ENCODE peak calls at places on chromosome 13, in four cellular contexts. W, E, X and P are unnamed samples.

GRCh38 chr13:45113809-45114208 is 6.5 kb upstream of the GTF2F2 start:
- DNase-seq in W (no peak), X (no peak), E (no peak), P (no peak)

GRCh38 chr13:113777311-113778260 is 18.6 kb downstream of the TMEM255B start:
- DNase-seq in E (no peak), X (peak), W (peak), P (no peak)

GRCh38 chr13:114108141-114108761 is 24.2 kb downstream of the RASA3 start:
- DNase-seq in X (no peak), W (no peak), E (peak), P (no peak)

GRCh38 chr13:73334459-73334858 is 275.7 kb downstream of the KLF5 start:
- DNase-seq in W (no peak), E (no peak), X (no peak), P (no peak)

GRCh38 chr13:26910754-26911465 is 150.3 kb upstream of the GPR12 start:
- DNase-seq in X (no peak), W (no peak), E (no peak), P (no peak)

GRCh38 chr13:104024416-104025170 is 958.4 kb upstream of the SLC10A2 start:
- DNase-seq in X (no peak), E (no peak), W (no peak), P (no peak)

GRCh38 chr13:94162289-94162688 is 317.2 kb downstream of the DCT start:
- DNase-seq in W (no peak), E (no peak), X (no peak), P (no peak)

GRCh38 chr13:69565334-69565733 is 542.3 kb upstream of the ATXN8OS start:
- DNase-seq in X (no peak), W (peak), E (no peak), P (peak)

GRCh38 chr13:36891752-36892151 is 28.3 kb downstream of the SMAD9 start:
- DNase-seq in X (no peak), W (no peak), E (no peak), P (no peak)

GRCh38 chr13:99341969-99342722 is 34.9 kb upstream of the GPR183 start:
- DNase-seq in W (no peak), X (no peak), E (no peak), P (no peak)

GRCh38 chr13:71524245-71525002 is 342.6 kb downstream of the DACH1 start:
- DNase-seq in E (no peak), W (no peak), X (no peak), P (no peak)

GRCh38 chr13:23651887-23652286 is 81.7 kb downstream of the TNFRSF19 start:
- DNase-seq in W (no peak), E (no peak), X (no peak), P (no peak)

GRCh38 chr13:40476175-40476958 is 190.1 kb downstream of the FOXO1 start:
- DNase-seq in W (no peak), E (no peak), X (no peak), P (no peak)

GRCh38 chr13:23966691-23967615 is 69.7 kb upstream of the C1QTNF9B start:
- DNase-seq in W (no peak), E (no peak), X (peak), P (no peak)

GRCh38 chr13:48857576-48857975 is 118.1 kb upstream of the FNDC3A start:
- DNase-seq in W (no peak), E (no peak), X (no peak), P (no peak)

GRCh38 chr13:97076898-97077297 is 82.6 kb upstream of the OXGR1 start:
- DNase-seq in E (no peak), W (peak), X (no peak), P (no peak)

GRCh38 chr13:86608739-86609138 is 809.5 kb upstream of the SLITRK6 start:
- DNase-seq in E (no peak), X (no peak), W (no peak), P (no peak)

GRCh38 chr13:25276748-25277147 is 10.5 kb downstream of the MTMR6 start:
- DNase-seq in X (no peak), W (no peak), E (no peak), P (peak)

GRCh38 chr13:52010890-52011689 is at the start of gene ATP7B:
- DNase-seq in E (peak), W (peak), X (peak), P (no peak)

GRCh38 chr13:97020194-97020593 is 25.9 kb upstream of the OXGR1 start:
- DNase-seq in E (no peak), W (no peak), X (no peak), P (no peak)

GRCh38 chr13:73259061-73259908 is 200.5 kb downstream of the KLF5 start:
- DNase-seq in X (no peak), W (no peak), E (no peak), P (no peak)

GRCh38 chr13:45367358-45367757 is 26.4 kb upstream of the TPT1 start:
- DNase-seq in W (peak), E (peak), X (peak), P (peak)

GRCh38 chr13:48161530-48162179 is 66.8 kb upstream of the MED4 start:
- DNase-seq in E (no peak), X (no peak), W (no peak), P (no peak)

GRCh38 chr13:111061338-111062045 is 53.6 kb upstream of the ARHGEF7 start:
- DNase-seq in X (no peak), W (no peak), E (no peak), P (no peak)

GRCh38 chr13:114212096-114212495 is 22.6 kb upstream of the CDC16 start:
- DNase-seq in E (no peak), X (no peak), W (no peak), P (no peak)

GRCh38 chr13:36788276-36788675 is 30.7 kb upstream of the RFXAP start:
- DNase-seq in E (no peak), X (no peak), W (no peak), P (peak)

GRCh38 chr13:114211446-114211845 is 23.3 kb upstream of the CDC16 start:
- DNase-seq in W (no peak), E (no peak), X (no peak), P (no peak)

GRCh38 chr13:51643114-51643881 is 59.0 kb downstream of the WDFY2 start:
- DNase-seq in E (no peak), X (no peak), W (peak), P (peak)

GRCh38 chr13:26480246-26480855 is 77.1 kb upstream of the WASF3 start:
- DNase-seq in W (no peak), E (no peak), X (no peak), P (no peak)

GRCh38 chr13:24323036-24323738 is 13.8 kb downstream of the C1QTNF9 start:
- DNase-seq in E (no peak), W (no peak), X (no peak), P (no peak)

GRCh38 chr13:97136418-97136817 is 85.7 kb upstream of the MBNL2 start:
- DNase-seq in X (no peak), W (no peak), E (no peak), P (no peak)

GRCh38 chr13:28128926-28129325 is 9.4 kb upstream of the PAN3 start:
- DNase-seq in X (no peak), E (no peak), W (no peak), P (no peak)

GRCh38 chr13:64234255-64234654 is 2818.6 kb upstream of the PCDH20 start:
- DNase-seq in X (no peak), W (no peak), E (no peak), P (no peak)

GRCh38 chr13:114282143-114282685 is 813 bp downstream of the UPF3A start:
- DNase-seq in X (peak), W (peak), E (peak), P (no peak)

GRCh38 chr13:98157188-98157587 is 14.3 kb downstream of the FARP1 start:
- DNase-seq in X (no peak), E (no peak), W (no peak), P (no peak)

GRCh38 chr13:85985791-85986190 is 186.6 kb upstream of the SLITRK6 start:
- DNase-seq in E (no peak), X (no peak), W (no peak), P (no peak)

GRCh38 chr13:113628291-113629270 is 29.4 kb downstream of the ATP4B start:
- DNase-seq in X (no peak), W (no peak), E (no peak), P (no peak)

GRCh38 chr13:99577934-99578917 is 77.0 kb downstream of the TM9SF2 start:
- DNase-seq in X (no peak), W (peak), E (no peak), P (no peak)

GRCh38 chr13:94950303-94950702 is 238.0 kb upstream of the SOX21 start:
- DNase-seq in W (no peak), X (no peak), E (no peak), P (no peak)